ENCODE peak calls at places on chromosomes 5 and 9, in four cellular contexts. Q is CD4-positive, alpha-beta memory T cell; J is pancreas; H is tibial artery. I is an unnamed sample. For H3K27me3 and H3K36me3, the result is how much of the 10 kb centered on the place peaks cover.

GRCh38 chr5:60779431-60779830 is 64.6 kb downstream of the ELOVL7 start:
- DNase-seq in J (no peak), H (no peak), Q (no peak), I (no peak)

GRCh38 chr9:137000177-137000930 is 4.0 kb upstream of the CLIC3 start:
- DNase-seq in Q (peak), J (no peak), H (no peak), I (no peak)

GRCh38 chr5:170388818-170389217 is 349 bp downstream of the KCNMB1 start:
- DNase-seq in Q (no peak), J (no peak), H (no peak), I (peak)

GRCh38 chr9:93041108-93041802 is 17.2 kb upstream of the SUSD3 start:
- DNase-seq in H (no peak), Q (no peak), J (no peak), I (no peak)

GRCh38 chr5:43567967-43568366 is 11.1 kb upstream of the PAIP1 start:
- DNase-seq in J (no peak), H (no peak), Q (no peak), I (no peak)

GRCh38 chr5:52746539-52746938 is 41.2 kb upstream of the ITGA1 start:
- DNase-seq in H (no peak), J (no peak), Q (no peak), I (no peak)

GRCh38 chr5:174195517-174195916 is 150.0 kb downstream of the NSG2 start:
- DNase-seq in H (no peak), Q (no peak), J (no peak), I (no peak)

GRCh38 chr5:95857185-95857945 is 34.8 kb upstream of the GLRX start:
- DNase-seq in H (peak), Q (no peak), J (peak), I (peak)

GRCh38 chr5:157761690-157762611 is 18.4 kb downstream of the LSM11 start:
- DNase-seq in H (no peak), Q (peak), J (peak), I (no peak)

GRCh38 chr9:106964822-106965525 is 102.0 kb downstream of the ZNF462 start:
- DNase-seq in H (no peak), Q (no peak), J (no peak), I (no peak)

GRCh38 chr9:23088932-23089364 is 642.3 kb downstream of the DMRTA1 start:
- DNase-seq in Q (no peak), J (no peak), H (no peak), I (no peak)

GRCh38 chr9:12817702-12818101 is 42.9 kb downstream of the LURAP1L start:
- DNase-seq in H (no peak), Q (no peak), J (peak), I (no peak)

GRCh38 chr9:75087279-75087823 is 604 bp downstream of the NMRK1 start:
- DNase-seq in Q (peak), J (peak), H (no peak), I (peak)

GRCh38 chr5:176774216-176775171 is 35.9 kb upstream of the UNC5A start:
- DNase-seq in H (no peak), J (no peak), Q (no peak), I (no peak)

GRCh38 chr9:137422668-137423000 is 328 bp downstream of the EXD3 start:
- DNase-seq in H (no peak), J (no peak), Q (peak), I (no peak)

GRCh38 chr9:137421838-137422667 is 909 bp downstream of the EXD3 start:
- DNase-seq in H (no peak), J (no peak), Q (no peak), I (no peak)

GRCh38 chr5:138664276-138664943 is 88.8 kb upstream of the CTNNA1 start:
- DNase-seq in H (no peak), J (no peak), Q (no peak), I (no peak)

DNA sequence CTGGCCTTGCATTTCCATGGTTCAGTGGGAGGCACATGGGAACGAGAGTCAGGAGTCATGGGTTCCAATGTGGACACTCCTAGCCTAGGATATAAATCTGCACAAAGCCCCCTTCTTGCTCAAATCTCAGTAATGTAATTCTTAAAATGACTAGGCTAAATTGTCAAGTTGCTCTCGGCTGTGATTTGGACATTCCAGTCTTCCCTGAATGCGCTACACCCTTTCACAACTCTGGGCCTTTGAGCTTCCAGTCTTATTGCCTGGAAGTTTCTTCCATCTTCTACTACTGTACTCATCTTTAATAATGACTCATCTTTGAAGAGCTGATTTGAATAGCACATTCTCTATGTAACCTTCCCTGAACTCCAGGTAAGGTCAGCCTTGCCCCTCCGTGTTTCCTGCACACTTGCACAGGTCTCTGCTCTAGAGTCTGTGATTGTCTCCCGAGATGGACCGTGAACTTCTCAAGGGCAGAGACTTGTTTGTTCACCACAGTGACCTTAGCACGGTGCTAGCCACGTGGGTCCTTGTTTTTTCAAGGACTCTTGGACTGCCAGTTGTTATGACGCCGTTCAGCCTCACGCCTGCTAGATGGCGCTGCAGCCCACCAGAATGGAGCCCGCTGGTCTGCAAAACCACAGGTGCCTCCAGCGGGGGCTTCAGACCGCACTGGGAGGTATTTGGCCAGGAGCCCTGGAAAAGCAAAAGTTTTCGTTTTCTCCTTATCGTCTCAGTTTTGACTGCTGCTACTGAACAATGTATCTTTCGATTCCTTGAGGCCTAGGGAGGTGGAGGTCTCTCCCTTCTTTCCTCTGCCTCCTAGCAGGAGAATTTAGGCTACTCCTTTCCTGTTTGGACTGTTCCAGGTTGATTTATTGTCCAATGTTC is 44.3 kb downstream of the SEC61B start:
- DNase-seq in Q (peak), J (peak), H (peak), I (peak)
- H3K4me3 ChIP-seq in Q (no peak), J (no peak), H (no peak), I (no peak)

GRCh38 chr5:141733198-141733597 is 51.2 kb upstream of the ARAP3 start:
- DNase-seq in H (no peak), J (no peak), Q (no peak), I (no peak)

GRCh38 chr5:141735823-141736222 is 53.8 kb upstream of the ARAP3 start:
- DNase-seq in Q (no peak), J (no peak), H (no peak), I (no peak)

GRCh38 chr5:141734501-141735231 is 52.6 kb upstream of the ARAP3 start:
- DNase-seq in Q (no peak), J (peak), H (no peak), I (no peak)

GRCh38 chr5:141729387-141730006 is 47.5 kb upstream of the ARAP3 start:
- DNase-seq in Q (no peak), J (no peak), H (no peak), I (no peak)

DNA sequence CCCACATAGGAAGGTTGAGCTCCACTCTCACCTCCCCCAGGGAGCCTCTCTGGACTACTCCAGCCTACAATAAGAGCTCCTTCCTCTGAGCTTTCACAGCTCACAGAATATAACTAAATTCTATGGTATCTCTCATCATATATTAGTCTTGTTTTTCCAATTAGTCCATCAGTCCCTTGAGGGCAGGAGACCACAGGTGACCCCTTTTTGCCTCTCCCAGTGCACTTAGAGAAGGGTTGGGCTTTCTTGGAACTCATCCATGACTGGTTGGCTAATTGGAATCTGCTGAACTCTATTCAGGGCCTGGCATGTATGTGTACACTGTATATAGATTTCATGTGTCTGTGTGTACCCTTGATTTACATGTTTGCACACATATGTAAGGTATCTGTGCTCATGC is 50.4 kb upstream of the ARAP3 start:
- DNase-seq in Q (no peak), J (no peak), H (no peak), I (no peak)
- H3K27me3 ChIP-seq in Q (under half), J (under half), H (under half), I (under half)

GRCh38 chr9:131186622-131187021 is 61.2 kb downstream of the NUP214 start:
- DNase-seq in Q (no peak), J (no peak), H (no peak), I (no peak)

GRCh38 chr9:131190191-131190590 is 64.8 kb downstream of the NUP214 start:
- DNase-seq in H (no peak), J (no peak), Q (no peak), I (no peak)

GRCh38 chr9:131187957-131188356 is 62.6 kb downstream of the NUP214 start:
- DNase-seq in Q (no peak), J (no peak), H (no peak), I (no peak)

GRCh38 chr9:131188986-131189385 is 63.6 kb downstream of the NUP214 start:
- DNase-seq in H (no peak), Q (no peak), J (no peak), I (no peak)

DNA sequence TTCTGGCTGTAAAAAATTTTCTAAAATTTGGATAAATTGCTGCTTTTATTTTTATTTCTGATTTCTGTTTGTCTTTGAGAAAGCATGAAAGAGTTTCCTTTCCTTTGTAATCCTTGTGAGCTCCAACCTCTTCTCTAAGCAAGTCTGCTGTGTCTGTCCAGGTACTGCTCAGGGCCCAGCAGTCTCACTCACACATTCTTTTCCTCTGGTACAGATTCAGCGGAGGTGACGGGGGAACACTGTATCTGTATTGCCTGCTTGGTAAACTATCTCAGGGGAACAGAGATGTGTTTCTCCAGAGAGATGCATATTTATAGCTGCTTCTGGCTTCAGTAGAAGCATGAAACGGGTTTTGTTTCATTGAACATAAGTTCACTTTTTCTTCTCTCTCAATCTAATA is 60.5 kb downstream of the NUP214 start:
- DNase-seq in H (no peak), Q (no peak), J (no peak), I (no peak)
- H3K36me3 ChIP-seq in H (half or more), Q (under half), J (under half), I (under half)

GRCh38 chr5:59049070-59049469 is 466.2 kb downstream of the RAB3C start:
- DNase-seq in H (no peak), Q (no peak), J (no peak), I (no peak)
- H3K4me3 ChIP-seq in H (no peak), Q (no peak), J (no peak), I (no peak)

DNA sequence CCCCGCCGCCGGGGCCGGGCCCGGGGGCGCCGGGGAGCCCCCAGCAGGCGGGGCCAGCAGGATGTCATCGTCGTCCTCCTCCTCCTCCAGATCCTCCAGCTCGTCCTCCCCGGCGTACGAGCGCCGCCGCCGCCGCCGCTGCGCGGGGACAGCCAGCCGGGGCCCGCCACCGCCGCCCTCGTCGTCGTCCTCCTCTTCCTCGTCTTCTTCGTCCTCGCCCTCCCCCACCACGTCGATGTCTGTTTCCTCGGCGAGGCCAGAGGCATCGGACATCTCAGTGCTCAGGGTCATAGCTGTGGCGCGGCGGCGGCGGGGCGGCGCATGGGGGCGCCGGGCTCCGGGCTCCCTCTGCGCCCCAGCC is 525 bp downstream of the FOXD1 start:
- DNase-seq in J (no peak), H (no peak), Q (no peak), I (peak)
- H3K27me3 ChIP-seq in J (half or more), H (under half), Q (half or more), I (under half)

GRCh38 chr5:10747678-10748622 is 13.1 kb downstream of the DAP start:
- DNase-seq in Q (no peak), H (no peak), J (peak), I (no peak)
- H3K36me3 ChIP-seq in Q (under half), H (half or more), J (under half), I (under half)

GRCh38 chr9:16653491-16654407 is 216.7 kb downstream of the BNC2 start:
- DNase-seq in H (no peak), J (no peak), Q (no peak), I (no peak)
- H3K4me3 ChIP-seq in H (peak), J (no peak), Q (no peak), I (peak)

DNA sequence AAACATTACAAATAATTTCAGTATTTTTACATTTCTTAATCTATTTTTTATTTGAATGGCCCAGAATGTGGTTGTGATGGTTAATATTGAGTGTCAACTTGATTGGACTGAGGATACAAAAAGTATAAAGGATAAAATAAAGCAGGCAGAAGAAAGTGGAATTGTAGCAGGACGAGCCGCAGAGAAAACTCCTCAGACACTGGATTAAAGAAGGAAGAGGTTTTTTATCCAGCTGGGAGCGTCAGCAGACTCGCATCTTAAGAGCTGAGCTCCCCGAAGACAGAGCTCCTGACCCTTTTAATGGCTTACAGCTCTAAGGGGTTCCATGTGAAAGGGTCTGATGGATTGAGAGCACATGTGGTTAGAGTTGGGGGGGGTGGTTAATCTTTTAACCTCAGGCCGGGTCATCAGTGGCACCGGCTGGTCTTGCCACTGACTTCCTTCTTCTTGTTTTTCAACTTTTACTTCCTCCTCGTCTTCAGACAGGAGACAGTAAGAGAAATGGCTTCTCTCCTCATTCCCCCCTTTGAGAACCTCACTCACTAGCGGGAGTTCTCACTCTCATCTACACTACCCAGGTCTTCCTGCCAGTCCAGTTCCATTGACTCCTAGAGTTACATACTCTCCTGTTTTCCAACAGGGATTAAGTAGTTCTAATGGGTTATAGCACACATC is 80.0 kb downstream of the TMEM161B start:
- DNase-seq in J (no peak), Q (no peak), H (no peak), I (no peak)
- H3K27me3 ChIP-seq in J (under half), Q (under half), H (under half), I (under half)

GRCh38 chr5:69048233-69048632 is 45.6 kb upstream of the SLC30A5 start:
- DNase-seq in Q (no peak), H (no peak), J (no peak), I (no peak)

GRCh38 chr5:69042915-69043795 is 50.7 kb upstream of the SLC30A5 start:
- DNase-seq in J (peak), Q (peak), H (peak), I (peak)

GRCh38 chr5:69049796-69050195 is 44.0 kb upstream of the SLC30A5 start:
- DNase-seq in Q (no peak), H (no peak), J (no peak), I (no peak)

GRCh38 chr5:69049151-69049550 is 44.7 kb upstream of the SLC30A5 start:
- DNase-seq in H (no peak), J (no peak), Q (no peak), I (no peak)

DNA sequence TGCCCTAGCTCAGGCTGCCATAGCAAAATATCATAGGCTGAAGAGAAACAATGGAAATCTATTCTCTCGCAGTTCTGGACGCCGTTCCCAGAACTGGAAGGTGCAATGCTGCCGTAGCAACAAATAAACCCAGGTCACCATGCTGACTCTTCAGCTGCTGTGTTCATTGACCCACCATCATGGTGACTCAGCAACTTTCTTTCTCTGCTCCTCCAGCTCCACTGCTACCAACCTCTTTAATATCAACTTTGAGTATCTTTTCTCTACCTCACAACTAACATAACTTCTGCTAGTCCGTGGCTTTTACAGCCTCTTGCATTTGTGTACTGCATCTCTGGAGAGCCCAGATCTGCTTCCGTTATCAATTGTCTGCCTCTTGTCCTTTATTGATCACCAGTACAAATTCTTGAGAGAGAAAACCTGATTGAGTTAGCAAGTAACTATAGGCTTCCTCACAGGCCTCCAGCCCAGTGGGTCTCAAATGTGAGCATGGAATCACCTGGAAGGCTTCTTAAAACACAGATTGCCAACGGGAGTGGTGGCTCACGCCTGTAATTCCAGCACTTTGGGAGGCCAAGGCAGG is 47.3 kb upstream of the SLC30A5 start:
- DNase-seq in J (no peak), Q (no peak), H (no peak), I (no peak)
- H3K36me3 ChIP-seq in J (under half), Q (under half), H (under half), I (under half)

I was measured in ascending aorta.